ENCODE peak calls at places on chromosomes 4 and X, in four cellular contexts. Y, O, Q and Z are unnamed samples.

GRCh38 chr4:103144926-103145325 is 45.3 kb upstream of the BDH2 start:
- DNase-seq in Q (no peak), Y (no peak), O (no peak), Z (no peak)

GRCh38 chrX:49264460-49264859 is at the start of gene FOXP3:
- DNase-seq in Q (no peak), Y (no peak), O (no peak), Z (no peak)

GRCh38 chrX:39869846-39870601 is 227.7 kb downstream of the BCOR start:
- DNase-seq in Y (no peak), Q (no peak), O (no peak), Z (no peak)

GRCh38 chrX:134484039-134484438 is 24.1 kb downstream of the HPRT1 start:
- DNase-seq in Q (no peak), Y (peak; percentile 36), O (peak; percentile 18), Z (peak; percentile 43)

GRCh38 chr4:181264908-181265307 is 978.3 kb upstream of the TENM3 start:
- DNase-seq in Y (no peak), Q (no peak), O (no peak), Z (no peak)

GRCh38 chr4:102399021-102399420 is 53.7 kb upstream of the SLC39A8 start:
- DNase-seq in Q (no peak), Y (no peak), O (no peak), Z (no peak)

GRCh38 chr4:87193958-87194675 is 26.3 kb downstream of the KLHL8 start:
- DNase-seq in O (no peak), Q (no peak), Y (no peak), Z (no peak)

GRCh38 chr4:2545321-2546013 is 9.0 kb downstream of the FAM193A start:
- DNase-seq in O (no peak), Q (no peak), Y (no peak), Z (no peak)

GRCh38 chr4:185304944-185305690 is 90.6 kb downstream of the LRP2BP start:
- DNase-seq in Q (peak; percentile 25), O (peak; percentile 28), Y (no peak), Z (no peak)

GRCh38 chrX:39809326-39809725 is 288.4 kb downstream of the BCOR start:
- DNase-seq in O (no peak), Q (no peak), Y (no peak), Z (no peak)

GRCh38 chrX:129845616-129846190 is 2.0 kb upstream of the ZDHHC9 start:
- DNase-seq in O (no peak), Q (no peak), Y (peak; percentile 51), Z (no peak)

GRCh38 chr4:55903577-55903976 is 45.2 kb upstream of the CEP135 start:
- DNase-seq in O (peak; percentile 49), Y (no peak), Q (no peak), Z (no peak)

GRCh38 chr4:88159137-88159725 is 792 bp upstream of the ABCG2 start:
- DNase-seq in O (no peak), Q (peak; percentile 47), Y (peak; percentile 36), Z (no peak)

GRCh38 chr4:80237992-80238391 is 28.5 kb upstream of the FGF5 start:
- DNase-seq in O (no peak), Y (no peak), Q (no peak), Z (no peak)

GRCh38 chr4:122212880-122213279 is 60.7 kb downstream of the BLTP1 start:
- DNase-seq in Y (no peak), O (no peak), Q (no peak), Z (no peak)

GRCh38 chrX:100748133-100748532 is 16.2 kb upstream of the SYTL4 start:
- DNase-seq in O (no peak), Q (no peak), Y (peak; percentile 29), Z (no peak)

GRCh38 chr4:61379406-61379805 is 179.3 kb downstream of the ADGRL3 start:
- DNase-seq in O (no peak), Q (no peak), Y (no peak), Z (no peak)

GRCh38 chr4:66640216-66640615 is 905.1 kb downstream of the CENPC start:
- DNase-seq in Y (no peak), O (no peak), Q (no peak), Z (no peak)

GRCh38 chrX:44972132-44972531 is 99.1 kb downstream of the KDM6A start:
- DNase-seq in Q (no peak), Y (no peak), O (no peak), Z (no peak)

GRCh38 chr4:18593297-18594002 is 571.9 kb upstream of the LCORL start:
- DNase-seq in Q (peak; percentile 47), Y (peak; percentile 63), O (peak; percentile 63), Z (peak; percentile 56)

GRCh38 chr4:6906046-6906445 is 3.6 kb upstream of the TBC1D14 start:
- DNase-seq in Y (no peak), Q (no peak), O (no peak), Z (no peak)

GRCh38 chr4:106263594-106264330 is 52.2 kb downstream of the TBCK start:
- DNase-seq in Q (no peak), Y (no peak), O (no peak), Z (no peak)

GRCh38 chr4:11149612-11150259 is 279.0 kb downstream of the HS3ST1 start:
- DNase-seq in O (no peak), Q (no peak), Y (no peak), Z (no peak)

GRCh38 chr4:151202851-151203455 is 74.0 kb upstream of the PRSS48 start:
- DNase-seq in Q (no peak), O (no peak), Y (no peak), Z (no peak)

GRCh38 chr4:961651-962230 is 11.6 kb downstream of the DGKQ start:
- DNase-seq in O (no peak), Q (no peak), Y (no peak), Z (no peak)

GRCh38 chr4:42151568-42152506 is 618 bp downstream of the BEND4 start:
- DNase-seq in O (peak; percentile 90), Q (peak; percentile 61), Y (no peak), Z (no peak)
- TF ChIP-seq SIN3A in O (no peak), Q (no peak), Y (no peak), Z (no peak)

GRCh38 chr4:74449571-74450297 is 4.8 kb downstream of the AREG start:
- DNase-seq in O (no peak), Q (no peak), Y (no peak), Z (no peak)
- H3K4me3 ChIP-seq in O (no peak overlapping the region), Q (no peak overlapping the region), Y (peak overlapping the region; percentile 3), Z (no peak overlapping the region)

DNA sequence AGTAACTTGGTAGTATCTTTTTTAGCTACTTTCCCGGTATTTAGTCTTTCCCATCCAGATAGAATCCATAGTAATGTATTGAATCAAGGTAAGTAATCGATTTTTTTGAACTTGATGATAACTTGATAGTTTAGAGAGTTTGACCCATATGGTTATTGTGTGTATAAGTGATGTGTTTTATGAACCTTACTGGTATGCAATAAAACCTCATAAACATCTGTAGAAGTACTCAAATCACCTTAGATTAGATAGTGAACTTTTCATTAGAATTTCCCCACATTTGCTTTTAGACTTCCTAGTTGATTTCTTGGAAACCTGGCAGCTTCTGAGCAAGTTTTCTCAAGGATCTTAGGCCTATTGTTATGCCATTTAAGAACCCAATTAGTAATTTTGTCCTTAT is 80.8 kb upstream of the PDE5A start:
- DNase-seq in Y (no peak), Q (no peak), O (no peak), Z (no peak)
- TF ChIP-seq SIN3A in Y (no peak), Q (no peak), O (no peak), Z (no peak)

DNA sequence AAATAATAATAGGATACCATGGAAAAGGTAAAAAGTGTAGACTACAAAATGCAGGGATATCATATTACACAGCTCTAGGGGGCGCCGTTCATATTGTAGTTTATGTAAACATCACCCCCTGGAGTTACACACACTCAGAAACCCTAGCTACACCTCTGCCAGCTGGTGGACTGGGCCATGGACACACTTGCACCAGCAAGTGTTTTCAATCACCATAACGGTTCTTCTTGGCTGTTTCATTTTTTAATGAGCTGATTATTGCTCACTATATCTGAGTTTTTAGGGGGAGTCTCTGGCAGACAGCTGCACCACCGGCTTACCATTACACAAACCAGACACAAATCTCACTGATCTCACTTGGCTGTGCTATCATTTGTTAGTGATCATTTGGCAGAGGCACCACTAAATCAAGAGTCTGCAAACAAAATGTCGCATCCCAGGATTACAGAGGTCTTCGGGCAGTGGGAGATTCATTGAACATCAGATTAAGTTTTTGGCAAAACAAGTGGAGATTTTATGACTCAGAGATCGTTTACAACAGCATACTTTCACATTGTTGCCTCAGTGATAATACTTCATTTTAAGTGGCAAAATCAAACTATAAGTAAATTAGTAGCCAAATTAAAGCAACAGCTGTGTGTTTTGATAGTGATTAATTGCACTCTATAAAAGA is 185.7 kb downstream of the UNC5C start:
- DNase-seq in Q (no peak), O (peak; percentile 48), Y (peak; percentile 32), Z (no peak)
- H3K4me3 ChIP-seq in Q (no peak overlapping the region), O (peak overlapping the region; percentile 18), Y (no peak overlapping the region), Z (no peak overlapping the region)

GRCh38 chr4:83110970-83111369 is 3.6 kb downstream of the PLAC8 start:
- DNase-seq in Q (no peak), Y (no peak), O (no peak), Z (no peak)

GRCh38 chr4:83109480-83110221 is 4.9 kb downstream of the PLAC8 start:
- DNase-seq in O (peak; percentile 77), Y (no peak), Q (no peak), Z (no peak)

GRCh38 chr4:83110222-83110945 is 4.1 kb downstream of the PLAC8 start:
- DNase-seq in O (peak; percentile 82), Y (peak; percentile 40), Q (peak; percentile 84), Z (peak; percentile 79)

GRCh38 chr4:83108101-83108861 is 6.2 kb downstream of the PLAC8 start:
- DNase-seq in Y (no peak), O (no peak), Q (no peak), Z (no peak)

GRCh38 chr4:83107636-83108035 is 6.9 kb downstream of the PLAC8 start:
- DNase-seq in Q (no peak), O (no peak), Y (no peak), Z (no peak)
- TF ChIP-seq SIN3A in Q (no peak), O (no peak), Y (no peak), Z (no peak)

GRCh38 chr4:137390707-137391106 is 141.6 kb downstream of the PCDH18 start:
- DNase-seq in Q (no peak), Y (no peak), O (no peak), Z (no peak)

GRCh38 chr4:137390141-137390540 is 142.2 kb downstream of the PCDH18 start:
- DNase-seq in Y (no peak), Q (no peak), O (no peak), Z (no peak)

GRCh38 chr4:137387924-137388323 is 144.4 kb downstream of the PCDH18 start:
- DNase-seq in O (no peak), Q (no peak), Y (no peak), Z (no peak)

GRCh38 chr4:137394000-137394399 is 138.3 kb downstream of the PCDH18 start:
- DNase-seq in Q (no peak), Y (no peak), O (no peak), Z (no peak)

GRCh38 chr4:137393043-137393442 is 139.3 kb downstream of the PCDH18 start:
- DNase-seq in Q (no peak), O (peak; percentile 28), Y (no peak), Z (no peak)
- H3K4me3 ChIP-seq in Q (no peak overlapping the region), O (no peak overlapping the region), Y (no peak overlapping the region), Z (no peak overlapping the region)